ENCODE peak calls at places on chromosomes 13 and 19, in four cellular contexts. K, S, Z and O are unnamed samples.

GRCh38 chr19:55113570-55114039 is 3.8 kb downstream of the PPP1R12C start:
- DNase-seq in S (no peak), K (peak; percentile 96), Z (peak; percentile 78), O (no peak)

GRCh38 chr13:110433014-110433413 is 125.9 kb downstream of the COL4A2 start:
- DNase-seq in Z (no peak), S (no peak), K (no peak), O (no peak)

GRCh38 chr13:52348983-52349780 is 56.8 kb downstream of the THSD1 start:
- DNase-seq in K (peak; percentile 92), S (no peak), Z (peak; percentile 90), O (peak; percentile 98)

GRCh38 chr13:40206241-40207109 is 460.0 kb downstream of the FOXO1 start:
- DNase-seq in S (no peak), Z (peak; percentile 80), K (peak; percentile 25), O (peak; percentile 100)

GRCh38 chr13:95150555-95150954 is 150.7 kb downstream of the ABCC4 start:
- DNase-seq in K (no peak), S (no peak), Z (no peak), O (peak; percentile 58)

GRCh38 chr19:5900976-5901375 is 2.6 kb downstream of the NDUFA11 start:
- DNase-seq in S (no peak), K (peak; percentile 57), Z (no peak), O (no peak)

GRCh38 chr19:44988896-44989563 is 12.2 kb upstream of the RELB start:
- DNase-seq in K (peak; percentile 87), S (peak; percentile 59), Z (peak; percentile 28), O (peak; percentile 40)

GRCh38 chr13:97582170-97582569 is 148.2 kb downstream of the RAP2A start:
- DNase-seq in K (no peak), Z (no peak), S (no peak), O (no peak)

GRCh38 chr13:19157461-19157860 is 24.2 kb downstream of the TUBA3C start:
- DNase-seq in K (no peak), S (no peak), Z (no peak), O (no peak)

GRCh38 chr19:372306-372890 is 27.8 kb upstream of the MIER2 start:
- DNase-seq in Z (peak; percentile 69), K (peak; percentile 63), S (no peak), O (no peak)

GRCh38 chr13:31053098-31053497 is 108.6 kb downstream of the HSPH1 start:
- DNase-seq in Z (peak; percentile 45), K (peak; percentile 20), S (no peak), O (peak; percentile 45)

GRCh38 chr13:64643066-64643465 is 2587.1 kb downstream of the PCDH9 start:
- DNase-seq in S (no peak), Z (no peak), K (no peak), O (no peak)

DNA sequence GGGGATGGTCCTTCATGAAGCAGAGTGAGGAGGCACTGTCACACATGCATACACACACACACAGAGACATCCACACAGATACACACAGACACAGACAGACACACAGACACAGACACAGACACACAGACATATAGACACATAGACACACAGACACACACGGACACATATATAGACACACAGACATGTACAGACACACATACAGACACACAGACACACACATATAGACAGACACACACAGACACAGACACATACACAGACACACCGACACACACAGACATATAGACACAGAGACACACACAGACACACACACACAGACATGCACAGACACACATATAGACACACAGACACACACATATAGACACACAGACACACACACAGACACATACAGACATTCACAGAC is 173.9 kb downstream of the URI1 start:
- DNase-seq in Z (no peak), S (no peak), K (no peak), O (no peak)
- H3K27me3 ChIP-seq in Z (no peaks in the 10 kb centered on the region), S (no peaks in the 10 kb centered on the region), K (no peaks in the 10 kb centered on the region), O (no peaks in the 10 kb centered on the region)

GRCh38 chr13:22726721-22727120 is 454.1 kb upstream of the SGCG start:
- DNase-seq in Z (no peak), S (no peak), K (no peak), O (no peak)
- H3K27me3 ChIP-seq in Z (no peaks in the 10 kb centered on the region), S (no peaks in the 10 kb centered on the region), K (no peaks in the 10 kb centered on the region), O (no peaks in the 10 kb centered on the region)

GRCh38 chr13:27969073-27969865 is at the start of gene CDX2:
- DNase-seq in K (no peak), S (no peak), Z (no peak), O (no peak)
- H3K27me3 ChIP-seq in K (peaks cover 96% of the 10 kb centered on the region), S (peaks cover 35% of the 10 kb centered on the region), Z (peaks cover 91% of the 10 kb centered on the region), O (peaks cover 74% of the 10 kb centered on the region)

GRCh38 chr13:28448959-28449358 is 46.0 kb downstream of the FLT1 start:
- DNase-seq in Z (no peak), K (no peak), S (no peak), O (no peak)
- H3K27me3 ChIP-seq in Z (no peaks in the 10 kb centered on the region), K (no peaks in the 10 kb centered on the region), S (no peaks in the 10 kb centered on the region), O (no peaks in the 10 kb centered on the region)

GRCh38 chr19:7784856-7785255 is 21.8 kb downstream of the CLEC4M start:
- DNase-seq in S (no peak), K (no peak), Z (no peak), O (no peak)

GRCh38 chr19:7787602-7788177 is 24.6 kb downstream of the CLEC4M start:
- DNase-seq in Z (no peak), K (no peak), S (no peak), O (no peak)

GRCh38 chr19:7787141-7787540 is 24.1 kb downstream of the CLEC4M start:
- DNase-seq in Z (no peak), S (no peak), K (no peak), O (no peak)

GRCh38 chr19:7781157-7781556 is 18.1 kb downstream of the CLEC4M start:
- DNase-seq in S (no peak), Z (no peak), K (no peak), O (no peak)

DNA sequence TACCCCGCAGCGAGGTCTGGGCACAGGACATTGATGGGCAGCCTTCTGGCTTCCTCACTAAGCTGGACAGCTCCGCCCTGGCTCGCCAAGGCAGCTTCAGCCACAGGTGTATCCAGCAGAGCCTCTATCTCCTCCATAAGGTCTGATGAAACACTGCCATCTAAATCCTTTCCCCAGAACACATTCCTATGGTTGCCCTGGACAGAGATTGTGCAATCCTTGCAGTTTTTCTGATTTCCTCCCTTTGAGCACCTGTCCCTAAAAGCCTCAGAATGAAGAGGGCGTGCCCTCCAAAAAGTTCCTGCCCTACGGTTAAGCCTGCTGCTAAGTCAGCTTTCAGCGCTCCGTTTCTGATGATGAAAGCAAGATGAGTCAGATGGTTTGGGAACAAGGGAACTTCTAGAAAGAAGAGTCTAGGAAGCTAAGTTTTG is 21.0 kb downstream of the CLEC4M start:
- DNase-seq in K (peak; percentile 67), Z (no peak), S (no peak), O (peak; percentile 90)
- H3K27me3 ChIP-seq in K (peaks cover 63% of the 10 kb centered on the region), Z (peaks cover 19% of the 10 kb centered on the region), S (no peaks in the 10 kb centered on the region), O (peaks cover 2% of the 10 kb centered on the region)

DNA sequence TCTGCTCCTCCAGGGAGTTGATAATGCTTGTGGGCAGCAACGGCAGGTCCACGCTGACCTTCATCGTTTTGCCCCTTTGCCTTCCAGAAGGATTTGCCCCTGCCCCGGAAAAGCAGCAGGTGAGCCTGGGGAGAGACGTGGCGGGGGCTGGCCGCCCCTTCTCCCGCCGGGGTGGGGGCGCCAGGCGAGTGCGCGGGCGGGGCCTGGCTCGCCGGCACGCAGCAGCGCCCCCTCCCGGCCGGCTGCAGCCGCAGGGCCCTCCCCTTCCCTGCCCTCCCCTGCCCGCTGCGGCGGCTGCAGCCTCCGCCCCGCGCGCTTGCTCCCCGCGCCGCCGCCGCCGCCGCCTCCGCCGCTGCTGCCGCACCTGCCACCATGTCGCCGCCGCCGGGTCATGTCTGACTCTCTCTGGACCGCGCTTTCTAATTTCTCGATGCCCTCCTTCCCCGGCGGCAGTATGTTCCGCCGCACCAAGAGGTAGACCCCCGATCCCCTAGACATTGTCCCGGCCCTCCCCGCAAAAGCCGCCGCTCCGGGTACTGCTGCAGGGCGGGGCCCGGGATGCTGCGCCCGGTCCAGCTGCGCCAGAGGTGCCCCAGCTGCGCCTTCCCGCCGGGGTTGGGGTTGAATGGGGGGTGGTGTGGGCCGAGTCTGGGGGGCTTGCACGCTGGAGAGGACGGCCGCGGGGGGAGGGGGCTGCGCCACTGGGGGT is at the start of gene MAST1:
- DNase-seq in K (peak; percentile 68), Z (no peak), S (peak; percentile 50), O (no peak)
- H3K27me3 ChIP-seq in K (peaks cover 65% of the 10 kb centered on the region), Z (peaks cover 53% of the 10 kb centered on the region), S (peaks cover 72% of the 10 kb centered on the region), O (peaks cover 25% of the 10 kb centered on the region)

DNA sequence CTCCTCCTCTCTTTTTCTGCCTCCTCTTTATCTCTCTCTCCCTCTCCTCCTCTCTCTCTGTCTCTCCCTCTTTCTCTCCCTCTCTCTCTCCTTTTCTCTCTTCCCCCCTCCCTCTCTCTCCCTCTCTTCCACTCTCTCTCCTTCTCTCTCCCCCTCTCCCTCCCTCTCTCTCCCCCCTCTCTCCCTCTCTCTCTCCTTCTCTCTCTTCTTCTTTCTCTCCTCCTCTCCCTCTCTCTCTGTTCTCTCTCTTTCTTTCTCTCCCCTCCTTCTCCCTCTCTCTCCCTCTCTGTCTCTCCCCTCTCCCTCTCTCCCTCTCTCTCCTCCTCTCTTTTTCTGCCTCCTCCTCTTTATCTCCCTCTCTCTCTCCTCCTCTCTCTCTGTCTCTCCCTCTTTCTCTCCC is 197.4 kb downstream of the UQCRFS1 start:
- DNase-seq in K (no peak), Z (no peak), S (no peak), O (no peak)
- H3K27me3 ChIP-seq in K (peaks cover 14% of the 10 kb centered on the region), Z (no peaks in the 10 kb centered on the region), S (no peaks in the 10 kb centered on the region), O (no peaks in the 10 kb centered on the region)

DNA sequence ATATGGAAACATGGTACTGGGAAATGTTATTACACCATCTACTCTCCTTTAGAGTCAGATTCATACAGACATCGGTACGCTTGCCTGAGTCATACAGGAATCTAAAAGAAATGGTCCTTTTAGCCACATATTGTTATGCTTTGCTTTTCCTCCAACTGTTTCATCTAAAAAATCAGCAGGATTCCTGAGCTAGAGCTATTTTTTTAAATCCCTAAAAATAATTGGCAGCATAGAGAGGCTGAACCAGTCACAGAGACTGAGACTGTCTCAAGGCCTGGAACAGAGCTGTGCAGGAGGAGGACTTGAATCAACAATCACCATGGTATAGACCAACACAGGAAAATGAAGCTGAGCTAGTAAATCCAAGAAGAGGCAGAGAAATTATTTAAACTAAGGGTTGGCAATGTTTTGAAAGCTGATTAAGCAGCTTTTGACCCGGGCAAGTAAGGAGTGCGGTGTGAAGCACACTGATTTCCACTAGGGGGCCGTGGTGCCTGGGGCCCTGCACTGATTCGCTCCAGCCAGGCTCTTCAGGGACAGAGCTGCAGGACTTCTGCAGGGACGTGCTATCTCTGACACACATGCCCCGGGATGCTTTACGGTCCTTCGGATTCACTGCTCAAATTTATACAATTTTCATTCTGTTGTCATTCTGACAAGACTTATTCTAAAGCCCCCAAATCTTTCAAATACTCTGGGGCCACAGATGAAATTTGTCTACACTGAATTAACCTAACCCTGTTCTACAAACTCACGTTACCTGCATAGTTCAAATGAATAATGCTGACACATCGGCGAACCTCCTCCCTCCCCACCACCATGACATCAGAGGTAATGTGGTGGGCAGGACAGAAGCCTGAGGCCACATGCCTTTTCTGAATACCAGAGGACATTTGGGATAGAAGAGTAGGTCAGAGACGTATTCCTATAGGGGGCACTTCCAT is 87.6 kb upstream of the SLC15A1 start:
- DNase-seq in Z (peak; percentile 58), K (peak; percentile 81), S (peak; percentile 11), O (peak; percentile 63)
- H3K27me3 ChIP-seq in Z (no peaks in the 10 kb centered on the region), K (no peaks in the 10 kb centered on the region), S (no peaks in the 10 kb centered on the region), O (no peaks in the 10 kb centered on the region)

GRCh38 chr13:49829715-49830114 is 37.2 kb upstream of the KPNA3 start:
- DNase-seq in S (no peak), Z (no peak), K (no peak), O (no peak)
- H3K27me3 ChIP-seq in S (no peaks in the 10 kb centered on the region), Z (peaks cover under 1% of the 10 kb centered on the region), K (peaks cover 19% of the 10 kb centered on the region), O (no peaks in the 10 kb centered on the region)

DNA sequence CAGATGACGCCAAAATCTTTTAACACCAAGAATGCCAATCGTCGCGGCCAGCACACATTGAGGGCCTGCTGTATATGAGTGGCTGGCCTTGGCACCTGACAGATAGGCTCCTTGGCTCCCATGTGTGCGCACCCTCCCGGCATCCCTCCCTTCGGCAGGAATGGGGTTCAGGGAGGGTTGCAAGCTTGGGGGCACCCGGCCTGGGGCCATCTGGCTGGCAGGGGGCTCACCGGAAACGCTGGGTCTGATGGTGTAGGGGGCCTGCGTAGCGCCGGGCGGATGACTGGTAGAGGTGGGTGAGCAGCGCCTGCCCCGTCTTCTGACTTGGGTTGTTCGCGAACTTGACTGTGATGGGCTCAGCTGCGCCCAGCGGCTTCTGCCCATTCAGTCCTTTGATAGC is 22.4 kb downstream of the PRKCSH start:
- DNase-seq in Z (no peak), S (no peak), K (no peak), O (no peak)
- H3K27me3 ChIP-seq in Z (no peaks in the 10 kb centered on the region), S (no peaks in the 10 kb centered on the region), K (no peaks in the 10 kb centered on the region), O (no peaks in the 10 kb centered on the region)